ENCODE peak calls at places on chromosomes 13 and 19, in ten cellular contexts. One of them, this sample, is unnamed.

GRCh38 chr13:48573213-48573612 is 40.3 kb upstream of the RCBTB2 start:
- DNase-seq in PC-9: no peak
- DNase-seq in fibroblast of lung: no peak
- DNase-seq in GM23338: no peak
- DNase-seq in IMR-90: no peak
- DNase-seq in cardiac muscle cell: no peak
- DNase-seq in choroid plexus epithelial cell: no peak
- DNase-seq in AG04450: no peak
- DNase-seq in tibial nerve: no peak
- DNase-seq in colonic mucosa: no peak
- DNase-seq in this sample: no peak

GRCh38 chr13:45718992-45719391 is 16.9 kb downstream of the CBY2 start:
- DNase-seq in PC-9: no peak
- DNase-seq in fibroblast of lung: peak; percentile 44
- DNase-seq in GM23338: peak; percentile 2
- DNase-seq in IMR-90: no peak
- DNase-seq in cardiac muscle cell: no peak
- DNase-seq in choroid plexus epithelial cell: peak; percentile 14
- DNase-seq in AG04450: no peak
- DNase-seq in tibial nerve: no peak
- DNase-seq in colonic mucosa: no peak
- DNase-seq in this sample: no peak

GRCh38 chr13:30466358-30466714 is 600 bp upstream of the HMGB1 start:
- DNase-seq in PC-9: no peak
- DNase-seq in fibroblast of lung: peak; percentile 53
- DNase-seq in GM23338: peak; percentile 50
- DNase-seq in IMR-90: peak; percentile 60
- DNase-seq in cardiac muscle cell: peak; percentile 13
- DNase-seq in choroid plexus epithelial cell: peak; percentile 34
- DNase-seq in AG04450: no peak
- DNase-seq in tibial nerve: no peak
- DNase-seq in colonic mucosa: no peak
- DNase-seq in this sample: no peak

GRCh38 chr13:76043882-76044281 is 407.8 kb downstream of the LMO7 start:
- DNase-seq in PC-9: no peak
- DNase-seq in fibroblast of lung: no peak
- DNase-seq in GM23338: no peak
- DNase-seq in IMR-90: no peak
- DNase-seq in cardiac muscle cell: no peak
- DNase-seq in choroid plexus epithelial cell: peak; percentile 11
- DNase-seq in AG04450: no peak
- DNase-seq in tibial nerve: no peak
- DNase-seq in colonic mucosa: no peak
- DNase-seq in this sample: no peak

GRCh38 chr19:290539-291521 is at the start of gene PLPP2:
- DNase-seq in PC-9: peak; percentile 94
- DNase-seq in fibroblast of lung: peak; percentile 35
- DNase-seq in GM23338: peak; percentile 96
- DNase-seq in IMR-90: no peak
- DNase-seq in cardiac muscle cell: no peak
- DNase-seq in choroid plexus epithelial cell: peak; percentile 17
- DNase-seq in AG04450: no peak
- DNase-seq in tibial nerve: no peak
- DNase-seq in colonic mucosa: peak; percentile 65
- DNase-seq in this sample: no peak

GRCh38 chr13:106561551-106562170 is 6.3 kb downstream of the ARGLU1 start:
- DNase-seq in PC-9: no peak
- DNase-seq in fibroblast of lung: peak; percentile 64
- DNase-seq in GM23338: no peak
- DNase-seq in IMR-90: peak; percentile 53
- DNase-seq in cardiac muscle cell: peak; percentile 40
- DNase-seq in choroid plexus epithelial cell: peak; percentile 40
- DNase-seq in AG04450: no peak
- DNase-seq in tibial nerve: no peak
- DNase-seq in colonic mucosa: no peak
- DNase-seq in this sample: peak; percentile 60

GRCh38 chr19:38850976-38851621 is 1.3 kb upstream of the HNRNPL start:
- DNase-seq in PC-9: no peak
- DNase-seq in fibroblast of lung: no peak
- DNase-seq in GM23338: peak; percentile 65
- DNase-seq in IMR-90: no peak
- DNase-seq in cardiac muscle cell: no peak
- DNase-seq in choroid plexus epithelial cell: peak; percentile 20
- DNase-seq in AG04450: no peak
- DNase-seq in tibial nerve: no peak
- DNase-seq in colonic mucosa: peak; percentile 56
- DNase-seq in this sample: no peak

GRCh38 chr19:3207466-3208242 is 16.8 kb upstream of the CELF5 start:
- DNase-seq in PC-9: no peak
- DNase-seq in fibroblast of lung: no peak
- DNase-seq in GM23338: no peak
- DNase-seq in IMR-90: no peak
- DNase-seq in cardiac muscle cell: no peak
- DNase-seq in choroid plexus epithelial cell: peak; percentile 43
- DNase-seq in AG04450: no peak
- DNase-seq in tibial nerve: no peak
- DNase-seq in colonic mucosa: no peak
- DNase-seq in this sample: no peak

GRCh38 chr13:27794921-27795717 is 2.8 kb downstream of the GSX1 start:
- DNase-seq in PC-9: no peak
- DNase-seq in fibroblast of lung: no peak
- DNase-seq in GM23338: peak; percentile 78
- DNase-seq in IMR-90: no peak
- DNase-seq in cardiac muscle cell: no peak
- DNase-seq in choroid plexus epithelial cell: no peak
- DNase-seq in AG04450: no peak
- DNase-seq in tibial nerve: no peak
- DNase-seq in colonic mucosa: no peak
- DNase-seq in this sample: no peak

GRCh38 chr13:33251131-33251629 is 34.4 kb downstream of the STARD13 start:
- DNase-seq in PC-9: peak; percentile 50
- DNase-seq in fibroblast of lung: peak; percentile 99
- DNase-seq in GM23338: no peak
- DNase-seq in IMR-90: peak; percentile 99
- DNase-seq in cardiac muscle cell: no peak
- DNase-seq in choroid plexus epithelial cell: peak; percentile 97
- DNase-seq in AG04450: peak; percentile 97
- DNase-seq in tibial nerve: no peak
- DNase-seq in colonic mucosa: no peak
- DNase-seq in this sample: peak; percentile 48

GRCh38 chr19:18635831-18636182 is 1.0 kb upstream of the KLHL26 start:
- DNase-seq in PC-9: no peak
- DNase-seq in fibroblast of lung: no peak
- DNase-seq in GM23338: no peak
- DNase-seq in IMR-90: no peak
- DNase-seq in cardiac muscle cell: no peak
- DNase-seq in choroid plexus epithelial cell: no peak
- DNase-seq in AG04450: no peak
- DNase-seq in tibial nerve: no peak
- DNase-seq in colonic mucosa: no peak
- DNase-seq in this sample: no peak

GRCh38 chr19:18636969-18637629 is at the start of gene KLHL26:
- DNase-seq in PC-9: no peak
- DNase-seq in fibroblast of lung: no peak
- DNase-seq in GM23338: no peak
- DNase-seq in IMR-90: no peak
- DNase-seq in cardiac muscle cell: no peak
- DNase-seq in choroid plexus epithelial cell: no peak
- DNase-seq in AG04450: no peak
- DNase-seq in tibial nerve: no peak
- DNase-seq in colonic mucosa: no peak
- DNase-seq in this sample: no peak

GRCh38 chr19:18634612-18635290 is 2.1 kb upstream of the KLHL26 start:
- DNase-seq in PC-9: no peak
- DNase-seq in fibroblast of lung: no peak
- DNase-seq in GM23338: no peak
- DNase-seq in IMR-90: peak; percentile 37
- DNase-seq in cardiac muscle cell: no peak
- DNase-seq in choroid plexus epithelial cell: peak; percentile 72
- DNase-seq in AG04450: no peak
- DNase-seq in tibial nerve: no peak
- DNase-seq in colonic mucosa: peak; percentile 47
- DNase-seq in this sample: no peak

GRCh38 chr19:18636183-18636968 is 452 bp upstream of the KLHL26 start:
- DNase-seq in PC-9: peak; percentile 98
- DNase-seq in fibroblast of lung: peak; percentile 96
- DNase-seq in GM23338: peak; percentile 98
- DNase-seq in IMR-90: peak; percentile 93
- DNase-seq in cardiac muscle cell: peak; percentile 98
- DNase-seq in choroid plexus epithelial cell: peak; percentile 96
- DNase-seq in AG04450: peak; percentile 88
- DNase-seq in tibial nerve: peak; percentile 99
- DNase-seq in colonic mucosa: peak; percentile 100
- DNase-seq in this sample: peak; percentile 99

GRCh38 chr19:18633321-18633720 is 3.5 kb upstream of the KLHL26 start:
- DNase-seq in PC-9: no peak
- DNase-seq in fibroblast of lung: no peak
- DNase-seq in GM23338: no peak
- DNase-seq in IMR-90: no peak
- DNase-seq in cardiac muscle cell: no peak
- DNase-seq in choroid plexus epithelial cell: no peak
- DNase-seq in AG04450: no peak
- DNase-seq in tibial nerve: no peak
- DNase-seq in colonic mucosa: peak; percentile 35
- DNase-seq in this sample: no peak
- TF ChIP-seq CTCF in PC-9: no peak
- TF ChIP-seq CTCF in fibroblast of lung: no peak
- TF ChIP-seq CTCF in GM23338: no peak
- TF ChIP-seq CTCF in IMR-90: no peak
- TF ChIP-seq CTCF in cardiac muscle cell: no peak
- TF ChIP-seq CTCF in choroid plexus epithelial cell: no peak
- TF ChIP-seq CTCF in AG04450: no peak
- TF ChIP-seq CTCF in tibial nerve: no peak
- TF ChIP-seq CTCF in colonic mucosa: no peak
- TF ChIP-seq CTCF in this sample: no peak

GRCh38 chr19:45638930-45639729 is at the start of gene EML2:
- DNase-seq in PC-9: peak; percentile 42
- DNase-seq in fibroblast of lung: peak; percentile 39
- DNase-seq in GM23338: peak; percentile 97
- DNase-seq in IMR-90: no peak
- DNase-seq in cardiac muscle cell: peak; percentile 85
- DNase-seq in choroid plexus epithelial cell: peak; percentile 17
- DNase-seq in AG04450: no peak
- DNase-seq in tibial nerve: peak; percentile 7
- DNase-seq in colonic mucosa: peak; percentile 78
- DNase-seq in this sample: peak; percentile 77
- TF ChIP-seq CTCF in PC-9: no peak
- TF ChIP-seq CTCF in fibroblast of lung: peak; percentile 25
- TF ChIP-seq CTCF in GM23338: peak; percentile 64
- TF ChIP-seq CTCF in IMR-90: no peak
- TF ChIP-seq CTCF in cardiac muscle cell: peak; percentile 28
- TF ChIP-seq CTCF in choroid plexus epithelial cell: peak; percentile 42
- TF ChIP-seq CTCF in AG04450: peak; percentile 34
- TF ChIP-seq CTCF in tibial nerve: no peak
- TF ChIP-seq CTCF in colonic mucosa: no peak
- TF ChIP-seq CTCF in this sample: peak; percentile 48

DNA sequence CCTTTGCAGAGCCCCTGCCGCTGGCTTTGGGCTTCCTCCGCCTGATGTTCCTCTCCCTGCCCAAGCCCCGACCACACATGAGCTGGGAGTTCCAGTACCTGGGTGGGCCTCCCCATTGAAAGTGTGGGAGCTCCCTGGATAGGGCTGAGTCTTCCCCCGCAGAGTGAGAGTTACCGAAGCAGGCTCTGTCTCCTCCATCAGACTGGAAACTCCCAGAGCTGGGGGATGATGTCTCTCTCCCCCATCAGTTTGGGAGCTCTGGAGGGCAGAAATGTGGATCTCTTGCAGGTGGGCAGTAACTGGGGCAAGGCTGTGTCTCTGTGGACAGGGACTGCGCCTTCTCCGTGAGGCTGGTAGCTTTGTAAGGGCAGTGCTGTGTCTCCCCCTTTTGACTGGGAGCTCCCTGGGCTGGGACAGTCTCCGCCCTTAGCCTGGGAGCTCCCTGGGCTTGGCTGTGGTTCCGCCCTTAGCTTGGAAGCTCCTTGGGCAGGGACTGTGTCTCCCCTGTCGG is 767 bp downstream of the DCAF15 start:
- DNase-seq in PC-9: peak; percentile 62
- DNase-seq in fibroblast of lung: peak; percentile 52
- DNase-seq in GM23338: peak; percentile 46
- DNase-seq in IMR-90: peak; percentile 39
- DNase-seq in cardiac muscle cell: no peak
- DNase-seq in choroid plexus epithelial cell: peak; percentile 45
- DNase-seq in AG04450: no peak
- DNase-seq in tibial nerve: no peak
- DNase-seq in colonic mucosa: peak; percentile 80
- DNase-seq in this sample: no peak
- TF ChIP-seq CTCF in PC-9: no peak
- TF ChIP-seq CTCF in fibroblast of lung: peak; percentile 22
- TF ChIP-seq CTCF in GM23338: peak; percentile 49
- TF ChIP-seq CTCF in IMR-90: peak; percentile 26
- TF ChIP-seq CTCF in cardiac muscle cell: peak; percentile 25
- TF ChIP-seq CTCF in choroid plexus epithelial cell: peak; percentile 21
- TF ChIP-seq CTCF in AG04450: no peak
- TF ChIP-seq CTCF in tibial nerve: no peak
- TF ChIP-seq CTCF in colonic mucosa: no peak
- TF ChIP-seq CTCF in this sample: no peak

DNA sequence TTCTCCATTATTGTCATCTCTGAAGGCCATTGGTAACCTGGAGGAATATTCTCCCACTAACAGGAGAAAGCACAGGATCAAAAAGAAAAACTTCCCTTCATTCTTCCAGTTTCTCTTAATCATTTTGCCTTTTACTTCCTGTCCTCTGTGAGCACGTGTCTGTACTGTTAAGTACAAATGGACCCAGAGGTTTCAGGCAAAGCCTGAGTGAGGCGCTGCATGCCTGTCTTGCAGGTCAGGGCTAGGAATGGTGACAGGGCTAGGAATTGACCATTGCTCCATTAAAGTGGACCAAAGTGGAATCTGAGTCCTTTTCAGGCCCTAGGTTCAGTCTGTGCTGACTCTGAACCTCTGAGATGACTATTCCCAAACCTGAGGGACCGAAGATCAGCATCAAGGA is 326.7 kb downstream of the SHISA2 start:
- DNase-seq in PC-9: no peak
- DNase-seq in fibroblast of lung: no peak
- DNase-seq in GM23338: no peak
- DNase-seq in IMR-90: no peak
- DNase-seq in cardiac muscle cell: no peak
- DNase-seq in choroid plexus epithelial cell: no peak
- DNase-seq in AG04450: no peak
- DNase-seq in tibial nerve: no peak
- DNase-seq in colonic mucosa: no peak
- DNase-seq in this sample: no peak
- TF ChIP-seq CTCF in PC-9: no peak
- TF ChIP-seq CTCF in fibroblast of lung: no peak
- TF ChIP-seq CTCF in GM23338: peak; percentile 47
- TF ChIP-seq CTCF in IMR-90: no peak
- TF ChIP-seq CTCF in cardiac muscle cell: no peak
- TF ChIP-seq CTCF in choroid plexus epithelial cell: peak; percentile 4
- TF ChIP-seq CTCF in AG04450: no peak
- TF ChIP-seq CTCF in tibial nerve: no peak
- TF ChIP-seq CTCF in colonic mucosa: no peak
- TF ChIP-seq CTCF in this sample: no peak

This sample was measured in GM20000.